ENCODE peak calls at places on chromosomes 13 and 19, in nine cellular contexts. C is LNCaP clone FGC; W is choroid plexus epithelial cell; S is CD4-positive, CD25-positive, alpha-beta regulatory T cell; I is NCI-H345; A is activated naive CD8-positive, alpha-beta T cell treated with anti-CD3 and anti-CD28 coated beads for 36 hours; G is HT1080; M is stimulated activated CD8-positive, alpha-beta memory T cell treated with anti-CD3 and anti-CD28 coated beads, Interleukin-4, amount 100 ng/mL, for 4 hours; F is SW480. R is an unnamed sample.

GRCh38 chr19:30630289-30631034 is 258.3 kb downstream of the ZNF536 start:
- DNase-seq in C (peak; percentile 51), W (no peak), S (no peak), I (no peak), A (no peak), G (no peak), M (no peak), F (no peak), R (no peak)

GRCh38 chr19:22735911-22736645 is 47.9 kb downstream of the ZNF99 start:
- DNase-seq in C (no peak), W (no peak), S (no peak), I (no peak), A (no peak), G (no peak), M (no peak), F (no peak), R (no peak)

GRCh38 chr19:11177592-11177991 is 19.8 kb downstream of the KANK2 start:
- DNase-seq in C (no peak), W (no peak), S (no peak), I (no peak), A (no peak), G (no peak), M (no peak), F (no peak), R (no peak)

GRCh38 chr19:13023666-13024065 is 28.4 kb downstream of the NFIX start:
- DNase-seq in C (no peak), W (no peak), S (no peak), I (no peak), A (no peak), G (no peak), M (no peak), F (no peak), R (no peak)

GRCh38 chr13:59340151-59340550 is 823.6 kb downstream of the DIAPH3 start:
- DNase-seq in C (no peak), W (no peak), S (no peak), I (no peak), A (no peak), G (no peak), M (no peak), F (no peak), R (no peak)

GRCh38 chr19:912181-913079 is 589 bp downstream of the R3HDM4 start:
- DNase-seq in C (no peak), W (no peak), S (peak; percentile 51), I (no peak), A (no peak), G (no peak), M (no peak), F (no peak), R (no peak)

GRCh38 chr13:42039457-42039945 is 8.9 kb upstream of the DGKH start:
- DNase-seq in C (no peak), W (no peak), S (no peak), I (peak; percentile 33), A (no peak), G (no peak), M (no peak), F (no peak), R (no peak)

GRCh38 chr13:35927554-35927953 is 203.6 kb downstream of the DCLK1 start:
- DNase-seq in C (no peak), W (peak; percentile 66), S (no peak), I (no peak), A (no peak), G (peak; percentile 92), M (no peak), F (peak; percentile 14), R (no peak)

GRCh38 chr19:11092181-11092538 is 2.9 kb downstream of the LDLR start:
- DNase-seq in C (no peak), W (peak; percentile 75), S (peak; percentile 64), I (no peak), A (no peak), G (peak; percentile 89), M (no peak), F (peak; percentile 95), R (no peak)

GRCh38 chr19:58325623-58326022 is 1.2 kb upstream of the ZSCAN22 start:
- DNase-seq in C (no peak), W (peak; percentile 25), S (no peak), I (no peak), A (no peak), G (peak; percentile 27), M (no peak), F (no peak), R (no peak)

GRCh38 chr19:8456064-8456463 is 11.3 kb downstream of the HNRNPM start:
- DNase-seq in C (no peak), W (no peak), S (no peak), I (no peak), A (no peak), G (no peak), M (no peak), F (no peak), R (no peak)

GRCh38 chr13:79901336-79901735 is 420.4 kb downstream of the NDFIP2 start:
- DNase-seq in C (no peak), W (peak; percentile 58), S (no peak), I (no peak), A (no peak), G (peak; percentile 32), M (no peak), F (no peak), R (no peak)

GRCh38 chr13:37868691-37869505 is 674 bp downstream of the TRPC4 start:
- DNase-seq in C (no peak), W (peak; percentile 65), S (no peak), I (no peak), A (no peak), G (no peak), M (no peak), F (no peak), R (no peak)

GRCh38 chr13:33017410-33017929 is 1.2 kb downstream of the KL start:
- DNase-seq in C (no peak), W (peak; percentile 81), S (no peak), I (no peak), A (peak; percentile 56), G (no peak), M (no peak), F (peak; percentile 77), R (no peak)

GRCh38 chr19:14019100-14019499 is 8.8 kb upstream of the RLN3 start:
- DNase-seq in C (no peak), W (no peak), S (no peak), I (no peak), A (no peak), G (no peak), M (no peak), F (no peak), R (no peak)

GRCh38 chr19:13051581-13052165 is 51.0 kb downstream of the LYL1 start:
- DNase-seq in C (peak; percentile 99), W (peak; percentile 48), S (no peak), I (peak; percentile 18), A (peak; percentile 33), G (peak; percentile 60), M (no peak), F (no peak), R (no peak)

GRCh38 chr19:18846862-18847515 is 15.2 kb downstream of the UPF1 start:
- DNase-seq in C (peak; percentile 23), W (peak; percentile 85), S (peak; percentile 46), I (peak; percentile 31), A (peak; percentile 66), G (peak; percentile 42), M (peak; percentile 30), F (peak; percentile 57), R (peak; percentile 76)

GRCh38 chr13:56332671-56333070 is 808.0 kb upstream of the PRR20A start:
- DNase-seq in C (no peak), W (no peak), S (no peak), I (no peak), A (no peak), G (no peak), M (no peak), F (no peak), R (no peak)

GRCh38 chr13:65932587-65933239 is 1297.4 kb downstream of the PCDH9 start:
- DNase-seq in C (no peak), W (no peak), S (no peak), I (no peak), A (no peak), G (no peak), M (no peak), F (no peak), R (no peak)

GRCh38 chr19:3179739-3180293 is 1.2 kb downstream of the S1PR4 start:
- DNase-seq in C (no peak), W (no peak), S (no peak), I (no peak), A (peak; percentile 61), G (no peak), M (no peak), F (no peak), R (no peak)

GRCh38 chr19:16452321-16452720 is 19.4 kb downstream of the EPS15L1 start:
- DNase-seq in C (no peak), W (no peak), S (no peak), I (no peak), A (no peak), G (no peak), M (no peak), F (no peak), R (no peak)

GRCh38 chr19:10152100-10152499 is 32.4 kb upstream of the EIF3G start:
- DNase-seq in C (no peak), W (no peak), S (no peak), I (no peak), A (no peak), G (peak; percentile 44), M (no peak), F (no peak), R (no peak)

GRCh38 chr13:34161829-34162544 is 344.0 kb downstream of the RFC3 start:
- DNase-seq in C (peak; percentile 73), W (peak; percentile 82), S (no peak), I (peak; percentile 69), A (no peak), G (peak; percentile 67), M (no peak), F (no peak), R (no peak)

GRCh38 chr13:51797664-51798488 is 6.1 kb downstream of the DHRS12 start:
- DNase-seq in C (peak; percentile 86), W (peak; percentile 80), S (peak; percentile 33), I (peak; percentile 65), A (peak; percentile 56), G (peak; percentile 65), M (peak; percentile 35), F (peak; percentile 83), R (no peak)

GRCh38 chr13:79837741-79838450 is 356.9 kb downstream of the NDFIP2 start:
- DNase-seq in C (no peak), W (peak; percentile 39), S (no peak), I (no peak), A (no peak), G (peak; percentile 62), M (no peak), F (peak; percentile 17), R (no peak)

GRCh38 chr13:28394422-28394821 is 100.5 kb downstream of the FLT1 start:
- DNase-seq in C (no peak), W (peak; percentile 36), S (no peak), I (no peak), A (no peak), G (peak; percentile 71), M (no peak), F (no peak), R (no peak)

GRCh38 chr19:33063356-33064116 is 1.2 kb downstream of the RHPN2 start:
- DNase-seq in C (no peak), W (no peak), S (no peak), I (peak; percentile 83), A (no peak), G (no peak), M (no peak), F (peak; percentile 40), R (no peak)

GRCh38 chr19:4115050-4115817 is 8.7 kb downstream of the MAP2K2 start:
- DNase-seq in C (no peak), W (no peak), S (peak; percentile 56), I (no peak), A (peak; percentile 62), G (no peak), M (peak; percentile 34), F (peak; percentile 88), R (no peak)

GRCh38 chr13:102317593-102317992 is 84.3 kb downstream of the FGF14 start:
- DNase-seq in C (no peak), W (peak; percentile 63), S (no peak), I (no peak), A (no peak), G (no peak), M (no peak), F (no peak), R (no peak)

GRCh38 chr13:113410472-113411201 is 42.7 kb downstream of the ADPRHL1 start:
- DNase-seq in C (no peak), W (peak; percentile 56), S (no peak), I (no peak), A (no peak), G (peak; percentile 78), M (no peak), F (peak; percentile 95), R (no peak)

GRCh38 chr13:107254392-107254791 is 686.5 kb upstream of the ARGLU1 start:
- DNase-seq in C (no peak), W (no peak), S (no peak), I (no peak), A (no peak), G (no peak), M (no peak), F (no peak), R (no peak)

R was measured in hippocampal formation.